ENCODE peak calls at places on chromosomes 4 and X, in seven cellular contexts. Q is mesendoderm, K is H9, J is IMR-90, F is mesenchymal stem cell, D is H1, A is trophoblast cell. E is an unnamed sample.

GRCh38 chr4:135966936-135967335 is 1565.4 kb downstream of the PCDH18 start:
- DNase-seq in Q (no peak), K (no peak), J (no peak), F (no peak), D (no peak), A (no peak), E (no peak)

GRCh38 chr4:15420642-15421041 is 7.2 kb upstream of the C1QTNF7 start:
- DNase-seq in Q (peak), K (no peak), J (peak), F (peak), D (no peak), A (no peak), E (no peak)

GRCh38 chr4:99507349-99507748 is 3.5 kb upstream of the C4orf17 start:
- DNase-seq in Q (no peak), K (no peak), J (no peak), F (no peak), D (no peak), A (no peak), E (no peak)

GRCh38 chr4:127997534-127998388 is 32.6 kb downstream of the ABHD18 start:
- DNase-seq in Q (peak), K (no peak), J (peak), F (peak), D (no peak), A (peak), E (no peak)

GRCh38 chrX:16042980-16043379 is 80.4 kb upstream of the GRPR start:
- DNase-seq in Q (no peak), K (no peak), J (no peak), F (no peak), D (no peak), A (no peak), E (no peak)

GRCh38 chr4:152956650-152957436 is 20.7 kb downstream of the FHDC1 start:
- DNase-seq in Q (peak), K (no peak), J (peak), F (peak), D (no peak), A (no peak), E (no peak)

GRCh38 chrX:99184153-99184552 is 1225.9 kb downstream of the PCDH19 start:
- DNase-seq in Q (no peak), K (no peak), J (no peak), F (no peak), D (no peak), A (no peak), E (no peak)

GRCh38 chr4:21447320-21448055 is 501.1 kb downstream of the KCNIP4 start:
- DNase-seq in Q (peak), K (no peak), J (no peak), F (no peak), D (no peak), A (no peak), E (no peak)

GRCh38 chr4:87353592-87353991 is 30.9 kb upstream of the HSD17B13 start:
- DNase-seq in Q (peak), K (peak), J (peak), F (peak), D (peak), A (peak), E (peak)

GRCh38 chr4:3879681-3880594 is 113.8 kb downstream of the ADRA2C start:
- DNase-seq in Q (no peak), K (no peak), J (no peak), F (no peak), D (no peak), A (no peak), E (no peak)

GRCh38 chrX:12792711-12793110 is 1.5 kb downstream of the PRPS2 start:
- DNase-seq in Q (no peak), K (no peak), J (no peak), F (no peak), D (no peak), A (no peak), E (no peak)

GRCh38 chr4:109728385-109728784 is 1.5 kb downstream of the PLA2G12A start:
- DNase-seq in Q (no peak), K (no peak), J (no peak), F (no peak), D (no peak), A (no peak), E (no peak)

GRCh38 chrX:54093159-54093558 is 48.9 kb upstream of the PHF8 start:
- DNase-seq in Q (no peak), K (no peak), J (no peak), F (no peak), D (no peak), A (no peak), E (no peak)

GRCh38 chrX:21056636-21057035 is 317.6 kb upstream of the CNKSR2 start:
- DNase-seq in Q (no peak), K (no peak), J (no peak), F (no peak), D (no peak), A (no peak), E (no peak)

GRCh38 chr4:73599182-73599581 is 21.1 kb downstream of the RASSF6 start:
- DNase-seq in Q (peak), K (peak), J (peak), F (peak), D (no peak), A (peak), E (no peak)

GRCh38 chr4:48781968-48782367 is 1.9 kb upstream of the FRYL start:
- DNase-seq in Q (no peak), K (no peak), J (no peak), F (no peak), D (no peak), A (no peak), E (no peak)

GRCh38 chrX:18424482-18425198 is 768 bp upstream of the CDKL5 start:
- DNase-seq in Q (peak), K (peak), J (peak), F (peak), D (no peak), A (peak), E (no peak)

GRCh38 chr4:3407930-3408792 is 33.6 kb upstream of the HGFAC start:
- DNase-seq in Q (no peak), K (peak), J (no peak), F (no peak), D (no peak), A (no peak), E (no peak)

GRCh38 chrX:42837092-42837726 is 59.2 kb upstream of the PPP1R2C start:
- DNase-seq in Q (no peak), K (no peak), J (no peak), F (no peak), D (no peak), A (no peak), E (no peak)
- H2BK120ac ChIP-seq in Q (no peak), K (no peak), J (no peak), F (no peak), D (no peak), A (no peak), E (no peak)

GRCh38 chrX:9498236-9498635 is 33.4 kb downstream of the TBL1X start:
- DNase-seq in Q (no peak), K (no peak), J (peak), F (peak), D (no peak), A (no peak), E (no peak)
- H2BK120ac ChIP-seq in Q (no peak), K (no peak), J (no peak), F (no peak), D (no peak), A (no peak), E (no peak)

GRCh38 chrX:70427360-70427759 is 4.2 kb downstream of the GDPD2 start:
- DNase-seq in Q (no peak), K (no peak), J (no peak), F (no peak), D (no peak), A (no peak), E (no peak)

GRCh38 chrX:70426286-70427278 is 3.5 kb downstream of the GDPD2 start:
- DNase-seq in Q (no peak), K (no peak), J (no peak), F (no peak), D (no peak), A (no peak), E (no peak)

GRCh38 chrX:70423937-70424336 is 823 bp downstream of the GDPD2 start:
- DNase-seq in Q (no peak), K (no peak), J (no peak), F (no peak), D (no peak), A (no peak), E (no peak)

GRCh38 chrX:70422886-70423336 is at the start of gene GDPD2:
- DNase-seq in Q (peak), K (peak), J (no peak), F (no peak), D (peak), A (no peak), E (peak)

GRCh38 chrX:70424801-70425200 is 1.7 kb downstream of the GDPD2 start:
- DNase-seq in Q (no peak), K (no peak), J (no peak), F (no peak), D (no peak), A (no peak), E (no peak)
- H2BK120ac ChIP-seq in Q (no peak), K (no peak), J (no peak), F (no peak), D (no peak), A (no peak), E (no peak)

GRCh38 chr4:84821064-84821463 is 145.4 kb downstream of the WDFY3 start:
- DNase-seq in Q (no peak), K (no peak), J (no peak), F (no peak), D (no peak), A (no peak), E (no peak)

GRCh38 chr4:84825701-84826100 is 140.8 kb downstream of the WDFY3 start:
- DNase-seq in Q (no peak), K (no peak), J (no peak), F (no peak), D (no peak), A (no peak), E (no peak)

GRCh38 chr4:84826681-84827080 is 139.8 kb downstream of the WDFY3 start:
- DNase-seq in Q (peak), K (no peak), J (no peak), F (no peak), D (no peak), A (no peak), E (no peak)
- H2BK120ac ChIP-seq in Q (no peak), K (no peak), J (no peak), F (no peak), D (no peak), A (no peak), E (no peak)

GRCh38 chr4:176467011-176467410 is 147.2 kb downstream of the SPCS3 start:
- DNase-seq in Q (no peak), K (no peak), J (peak), F (no peak), D (no peak), A (no peak), E (no peak)
- H2BK120ac ChIP-seq in Q (no peak), K (no peak), J (no peak), F (no peak), D (no peak), A (no peak), E (no peak)

GRCh38 chrX:74246524-74246923 is 57.5 kb upstream of the ZCCHC13 start:
- DNase-seq in Q (no peak), K (no peak), J (peak), F (peak), D (no peak), A (no peak), E (no peak)

GRCh38 chrX:74249963-74250362 is 54.0 kb upstream of the ZCCHC13 start:
- DNase-seq in Q (peak), K (peak), J (no peak), F (peak), D (peak), A (peak), E (no peak)

GRCh38 chrX:74251006-74251930 is 52.7 kb upstream of the ZCCHC13 start:
- DNase-seq in Q (peak), K (no peak), J (peak), F (peak), D (no peak), A (peak), E (no peak)

GRCh38 chrX:74250574-74250973 is 53.4 kb upstream of the ZCCHC13 start:
- DNase-seq in Q (peak), K (no peak), J (no peak), F (peak), D (no peak), A (no peak), E (no peak)

DNA sequence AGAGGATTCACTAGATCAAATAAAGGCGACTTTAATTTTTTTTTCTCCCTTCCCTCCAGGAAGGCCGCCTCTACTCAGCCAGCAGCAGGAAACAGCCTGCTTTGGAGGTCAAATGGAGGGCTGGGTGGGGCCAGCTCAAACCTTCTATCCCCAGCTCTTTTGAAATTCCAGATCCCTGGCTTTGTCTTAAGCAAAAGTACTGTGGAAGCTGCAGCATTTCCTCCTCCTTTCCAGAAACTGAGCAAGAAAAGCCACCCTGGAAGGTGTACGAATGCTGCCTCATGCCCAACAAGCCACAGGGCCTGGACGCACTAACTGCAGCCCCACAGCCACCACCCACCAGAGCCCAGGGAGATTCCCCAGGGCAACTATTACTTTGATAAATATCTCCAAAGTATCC is 55.1 kb upstream of the ZCCHC13 start:
- DNase-seq in Q (peak), K (peak), J (no peak), F (peak), D (no peak), A (no peak), E (no peak)
- H2BK120ac ChIP-seq in Q (no peak), K (no peak), J (no peak), F (no peak), D (no peak), A (no peak), E (no peak)

GRCh38 chr4:123060039-123060770 is 137.8 kb upstream of the NUDT6 start:
- DNase-seq in Q (peak), K (peak), J (no peak), F (no peak), D (no peak), A (no peak), E (no peak)

GRCh38 chr4:123052007-123052406 is 129.6 kb upstream of the NUDT6 start:
- DNase-seq in Q (no peak), K (no peak), J (no peak), F (no peak), D (no peak), A (no peak), E (no peak)

GRCh38 chr4:123050014-123050413 is 127.6 kb upstream of the NUDT6 start:
- DNase-seq in Q (no peak), K (no peak), J (no peak), F (no peak), D (no peak), A (no peak), E (no peak)

DNA sequence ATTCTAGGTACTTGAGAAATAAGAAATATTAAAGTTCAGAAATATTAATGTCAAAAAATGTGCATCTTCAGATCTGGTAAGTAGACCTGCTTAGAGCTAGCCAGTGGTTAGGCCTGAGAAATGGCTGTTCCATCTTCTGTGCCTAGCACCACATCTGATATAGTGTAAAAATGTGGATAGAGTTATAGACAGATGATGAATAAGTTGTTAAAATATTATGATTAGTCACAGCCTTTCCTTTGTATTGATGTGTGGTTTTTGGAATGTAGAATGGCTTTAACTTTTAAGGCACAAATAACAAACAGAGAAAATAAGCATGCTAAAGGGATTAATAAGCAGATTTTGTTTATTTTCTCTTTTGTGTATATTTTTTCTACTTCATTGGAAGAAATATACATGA is 133.5 kb upstream of the NUDT6 start:
- DNase-seq in Q (no peak), K (no peak), J (peak), F (no peak), D (no peak), A (no peak), E (no peak)
- H2BK120ac ChIP-seq in Q (no peak), K (no peak), J (no peak), F (no peak), D (no peak), A (no peak), E (no peak)

GRCh38 chrX:132750312-132751042 is 208.0 kb downstream of the HS6ST2 start:
- DNase-seq in Q (no peak), K (no peak), J (no peak), F (peak), D (no peak), A (no peak), E (no peak)
- H2BK120ac ChIP-seq in Q (no peak), K (no peak), J (no peak), F (no peak), D (no peak), A (no peak), E (no peak)

E was measured in neuronal stem cell.